ENCODE peak calls at places on chromosomes 4 and X, in seven cellular contexts. One of them, this sample, is unnamed.

GRCh38 chr4:6815029-6815836 is 32.7 kb downstream of the KIAA0232 start:
- DNase-seq in HAP-1: no peak
- DNase-seq in activated CD4-positive, CD25-positive, alpha-beta regulatory T cell treated with anti-CD3 and anti-CD28 coated beads, Interleukin-2, amount 50 U/mL, for 72 hours: no peak
- DNase-seq in GM10248: no peak
- DNase-seq in mucosa of descending colon: no peak
- DNase-seq in psoas muscle: no peak
- DNase-seq in HuH-7: no peak
- DNase-seq in this sample: no peak

GRCh38 chrX:45400380-45400779 is 199.7 kb upstream of the DIPK2B start:
- DNase-seq in HuH-7: no peak
- DNase-seq in HAP-1: peak
- DNase-seq in GM10248: no peak
- DNase-seq in activated CD4-positive, CD25-positive, alpha-beta regulatory T cell treated with anti-CD3 and anti-CD28 coated beads, Interleukin-2, amount 50 U/mL, for 72 hours: no peak
- DNase-seq in mucosa of descending colon: no peak
- DNase-seq in psoas muscle: no peak
- DNase-seq in this sample: no peak

GRCh38 chrX:54452920-54453319 is 12.7 kb downstream of the TSR2 start:
- DNase-seq in GM10248: no peak
- DNase-seq in psoas muscle: no peak
- DNase-seq in HAP-1: no peak
- DNase-seq in HuH-7: peak
- DNase-seq in activated CD4-positive, CD25-positive, alpha-beta regulatory T cell treated with anti-CD3 and anti-CD28 coated beads, Interleukin-2, amount 50 U/mL, for 72 hours: no peak
- DNase-seq in mucosa of descending colon: no peak
- DNase-seq in this sample: no peak

GRCh38 chr4:166277851-166278250 is 404.8 kb downstream of the TLL1 start:
- DNase-seq in HAP-1: peak
- DNase-seq in GM10248: no peak
- DNase-seq in activated CD4-positive, CD25-positive, alpha-beta regulatory T cell treated with anti-CD3 and anti-CD28 coated beads, Interleukin-2, amount 50 U/mL, for 72 hours: no peak
- DNase-seq in HuH-7: no peak
- DNase-seq in mucosa of descending colon: no peak
- DNase-seq in psoas muscle: no peak
- DNase-seq in this sample: no peak

GRCh38 chr4:36303430-36304137 is 22.2 kb downstream of the DTHD1 start:
- DNase-seq in mucosa of descending colon: no peak
- DNase-seq in GM10248: no peak
- DNase-seq in HAP-1: no peak
- DNase-seq in psoas muscle: no peak
- DNase-seq in HuH-7: no peak
- DNase-seq in activated CD4-positive, CD25-positive, alpha-beta regulatory T cell treated with anti-CD3 and anti-CD28 coated beads, Interleukin-2, amount 50 U/mL, for 72 hours: no peak
- DNase-seq in this sample: no peak

GRCh38 chr4:149980941-149981340 is 97.3 kb upstream of the DCLK2 start:
- DNase-seq in mucosa of descending colon: peak
- DNase-seq in activated CD4-positive, CD25-positive, alpha-beta regulatory T cell treated with anti-CD3 and anti-CD28 coated beads, Interleukin-2, amount 50 U/mL, for 72 hours: peak
- DNase-seq in HAP-1: peak
- DNase-seq in GM10248: peak
- DNase-seq in HuH-7: peak
- DNase-seq in psoas muscle: peak
- DNase-seq in this sample: peak

GRCh38 chr4:170374770-170375169 is 285.0 kb upstream of the AADAT start:
- DNase-seq in activated CD4-positive, CD25-positive, alpha-beta regulatory T cell treated with anti-CD3 and anti-CD28 coated beads, Interleukin-2, amount 50 U/mL, for 72 hours: no peak
- DNase-seq in HuH-7: peak
- DNase-seq in mucosa of descending colon: peak
- DNase-seq in psoas muscle: no peak
- DNase-seq in HAP-1: peak
- DNase-seq in GM10248: peak
- DNase-seq in this sample: no peak

GRCh38 chrX:39519213-39519544 is 578.6 kb downstream of the BCOR start:
- DNase-seq in activated CD4-positive, CD25-positive, alpha-beta regulatory T cell treated with anti-CD3 and anti-CD28 coated beads, Interleukin-2, amount 50 U/mL, for 72 hours: no peak
- DNase-seq in HAP-1: no peak
- DNase-seq in psoas muscle: no peak
- DNase-seq in mucosa of descending colon: no peak
- DNase-seq in HuH-7: no peak
- DNase-seq in GM10248: no peak
- DNase-seq in this sample: no peak

GRCh38 chr4:164485169-164485568 is 268.8 kb upstream of the SMIM31 start:
- DNase-seq in HAP-1: no peak
- DNase-seq in psoas muscle: no peak
- DNase-seq in GM10248: no peak
- DNase-seq in mucosa of descending colon: no peak
- DNase-seq in HuH-7: no peak
- DNase-seq in activated CD4-positive, CD25-positive, alpha-beta regulatory T cell treated with anti-CD3 and anti-CD28 coated beads, Interleukin-2, amount 50 U/mL, for 72 hours: no peak
- DNase-seq in this sample: no peak

GRCh38 chrX:114924846-114925245 is 92.6 kb downstream of the IL13RA2 start:
- DNase-seq in GM10248: no peak
- DNase-seq in HAP-1: no peak
- DNase-seq in mucosa of descending colon: no peak
- DNase-seq in psoas muscle: no peak
- DNase-seq in activated CD4-positive, CD25-positive, alpha-beta regulatory T cell treated with anti-CD3 and anti-CD28 coated beads, Interleukin-2, amount 50 U/mL, for 72 hours: no peak
- DNase-seq in HuH-7: no peak
- DNase-seq in this sample: no peak